ENCODE peak calls at places on chromosomes 2 and 18, in five cellular contexts. M is GM12865, G is BJ, F is HuH-7.5, Y is RPMI7951. J is an unnamed sample.
A peak's percentile ranks its signal among the peaks of the same experiment; 100 is the strongest.

GRCh38 chr2:98608962-98609604 is 694 bp downstream of the UNC50 start:
- DNase-seq in Y (peak; percentile 47), M (peak; percentile 32), G (no peak), F (peak; percentile 43), J (no peak)

GRCh38 chr2:12728221-12728777 is 11.6 kb downstream of the TRIB2 start:
- DNase-seq in F (no peak), M (peak; percentile 92), G (no peak), Y (no peak), J (no peak)

GRCh38 chr2:10571673-10572072 is 118.1 kb downstream of the NOL10 start:
- DNase-seq in G (no peak), M (no peak), Y (no peak), F (no peak), J (no peak)

GRCh38 chr18:7821784-7822183 is 254.7 kb downstream of the PTPRM start:
- DNase-seq in G (no peak), F (no peak), M (no peak), Y (no peak), J (no peak)

GRCh38 chr18:31863103-31863502 is 79.8 kb downstream of the TRAPPC8 start:
- DNase-seq in G (no peak), M (no peak), Y (no peak), F (no peak), J (no peak)

GRCh38 chr18:31942301-31942998 is 478 bp downstream of the TRAPPC8 start:
- DNase-seq in Y (peak; percentile 40), F (no peak), M (peak; percentile 64), G (no peak), J (no peak)

GRCh38 chr2:190537765-190538164 is 3.2 kb upstream of the NEMP2 start:
- DNase-seq in G (no peak), Y (peak; percentile 84), M (no peak), F (no peak), J (no peak)

GRCh38 chr2:104641801-104642200 is 212.1 kb upstream of the POU3F3 start:
- DNase-seq in F (no peak), M (no peak), G (no peak), Y (no peak), J (no peak)

GRCh38 chr2:87403893-87404175 is 344.1 kb upstream of the PLGLB2 start:
- DNase-seq in Y (no peak), F (no peak), M (no peak), G (no peak), J (no peak)